ENCODE peak calls at places on chromosomes 6 and 20, in four cellular contexts. One of them, this sample, is unnamed.

GRCh38 chr6:142207265-142207877 is 60.3 kb downstream of the VTA1 start:
- DNase-seq in AG20443: peak; percentile 69
- DNase-seq in kidney tubule cell: peak; percentile 64
- DNase-seq in epithelial cell of esophagus: peak; percentile 68
- DNase-seq in this sample: peak; percentile 33

GRCh38 chr20:33589059-33589458 is 73.1 kb upstream of the C20orf144 start:
- DNase-seq in epithelial cell of esophagus: no peak
- DNase-seq in kidney tubule cell: no peak
- DNase-seq in AG20443: no peak
- DNase-seq in this sample: no peak

GRCh38 chr6:29976588-29977424 is 34.5 kb downstream of the HLA-A start:
- DNase-seq in epithelial cell of esophagus: peak; percentile 72
- DNase-seq in kidney tubule cell: peak; percentile 83
- DNase-seq in AG20443: peak; percentile 87
- DNase-seq in this sample: peak; percentile 68

GRCh38 chr6:26743157-26743821 is 83.7 kb upstream of the ZNF322 start:
- DNase-seq in AG20443: peak; percentile 49
- DNase-seq in kidney tubule cell: peak; percentile 95
- DNase-seq in epithelial cell of esophagus: peak; percentile 69
- DNase-seq in this sample: peak; percentile 73

GRCh38 chr6:73803562-73804221 is 107.7 kb downstream of the CD109 start:
- DNase-seq in AG20443: peak; percentile 67
- DNase-seq in kidney tubule cell: peak; percentile 65
- DNase-seq in epithelial cell of esophagus: peak; percentile 84
- DNase-seq in this sample: peak; percentile 86

GRCh38 chr6:1724616-1725015 is 114.9 kb downstream of the FOXC1 start:
- DNase-seq in epithelial cell of esophagus: peak; percentile 71
- DNase-seq in AG20443: no peak
- DNase-seq in kidney tubule cell: peak; percentile 74
- DNase-seq in this sample: no peak

GRCh38 chr6:1786455-1787108 is 176.9 kb downstream of the FOXC1 start:
- DNase-seq in kidney tubule cell: no peak
- DNase-seq in epithelial cell of esophagus: no peak
- DNase-seq in AG20443: no peak
- DNase-seq in this sample: no peak

GRCh38 chr6:160264213-160264612 is 5.6 kb upstream of the SLC22A2 start:
- DNase-seq in AG20443: no peak
- DNase-seq in kidney tubule cell: no peak
- DNase-seq in epithelial cell of esophagus: no peak
- DNase-seq in this sample: no peak

GRCh38 chr20:49888341-49889244 is 26.7 kb downstream of the SPATA2 start:
- DNase-seq in epithelial cell of esophagus: peak; percentile 52
- DNase-seq in kidney tubule cell: peak; percentile 78
- DNase-seq in AG20443: peak; percentile 81
- DNase-seq in this sample: peak; percentile 54

GRCh38 chr6:150435832-150436231 is 67.0 kb downstream of the IYD start:
- DNase-seq in AG20443: no peak
- DNase-seq in kidney tubule cell: peak; percentile 67
- DNase-seq in epithelial cell of esophagus: no peak
- DNase-seq in this sample: no peak

GRCh38 chr20:25496968-25497401 is 88.3 kb downstream of the NINL start:
- DNase-seq in kidney tubule cell: peak; percentile 87
- DNase-seq in AG20443: no peak
- DNase-seq in epithelial cell of esophagus: peak; percentile 85
- DNase-seq in this sample: no peak

GRCh38 chr6:165453395-165453794 is 144.0 kb upstream of the C6orf118 start:
- DNase-seq in kidney tubule cell: no peak
- DNase-seq in AG20443: no peak
- DNase-seq in epithelial cell of esophagus: no peak
- DNase-seq in this sample: no peak

GRCh38 chr6:31401403-31401802 is 2.0 kb upstream of the MICA start:
- DNase-seq in AG20443: no peak
- DNase-seq in epithelial cell of esophagus: peak; percentile 85
- DNase-seq in kidney tubule cell: peak; percentile 91
- DNase-seq in this sample: peak; percentile 78

GRCh38 chr20:60087563-60088105 is 129.4 kb downstream of the CDH26 start:
- DNase-seq in epithelial cell of esophagus: peak; percentile 8
- DNase-seq in kidney tubule cell: peak; percentile 3
- DNase-seq in AG20443: no peak
- DNase-seq in this sample: no peak

GRCh38 chr20:47785321-47785899 is at the start of gene SULF2:
- DNase-seq in AG20443: peak; percentile 39
- DNase-seq in kidney tubule cell: peak; percentile 25
- DNase-seq in epithelial cell of esophagus: peak; percentile 50
- DNase-seq in this sample: no peak

GRCh38 chr6:127069659-127070279 is 48.7 kb upstream of the RSPO3 start:
- DNase-seq in kidney tubule cell: peak; percentile 55
- DNase-seq in epithelial cell of esophagus: peak; percentile 56
- DNase-seq in AG20443: peak; percentile 22
- DNase-seq in this sample: peak; percentile 17

GRCh38 chr6:106830930-106831329 is 143.6 kb downstream of the CD24 start:
- DNase-seq in AG20443: no peak
- DNase-seq in epithelial cell of esophagus: no peak
- DNase-seq in kidney tubule cell: no peak
- DNase-seq in this sample: no peak

GRCh38 chr20:1130849-1131248 is 12.4 kb downstream of the PSMF1 start:
- DNase-seq in epithelial cell of esophagus: no peak
- DNase-seq in AG20443: no peak
- DNase-seq in kidney tubule cell: no peak
- DNase-seq in this sample: no peak

GRCh38 chr6:39059496-39060310 is 11.1 kb downstream of the GLP1R start:
- DNase-seq in epithelial cell of esophagus: no peak
- DNase-seq in AG20443: no peak
- DNase-seq in kidney tubule cell: peak; percentile 3
- DNase-seq in this sample: no peak

GRCh38 chr6:157675859-157676640 is 147.0 kb upstream of the SNX9 start:
- DNase-seq in epithelial cell of esophagus: no peak
- DNase-seq in AG20443: no peak
- DNase-seq in kidney tubule cell: no peak
- DNase-seq in this sample: no peak

GRCh38 chr20:2799688-2800589 is 488 bp downstream of the CPXM1 start:
- DNase-seq in kidney tubule cell: no peak
- DNase-seq in AG20443: peak; percentile 70
- DNase-seq in epithelial cell of esophagus: no peak
- DNase-seq in this sample: no peak

GRCh38 chr6:44464527-44465310 is 77.2 kb downstream of the CDC5L start:
- DNase-seq in kidney tubule cell: peak; percentile 43
- DNase-seq in epithelial cell of esophagus: no peak
- DNase-seq in AG20443: peak; percentile 75
- DNase-seq in this sample: peak; percentile 55

GRCh38 chr6:170046786-170047626 is 243.9 kb downstream of the DLL1 start:
- DNase-seq in kidney tubule cell: no peak
- DNase-seq in epithelial cell of esophagus: no peak
- DNase-seq in AG20443: no peak
- DNase-seq in this sample: no peak

GRCh38 chr6:119129148-119129967 is 50.9 kb upstream of the FAM184A start:
- DNase-seq in epithelial cell of esophagus: peak; percentile 77
- DNase-seq in AG20443: peak; percentile 63
- DNase-seq in kidney tubule cell: peak; percentile 73
- DNase-seq in this sample: peak; percentile 87

GRCh38 chr20:47544240-47544639 is 42.6 kb downstream of the NCOA3 start:
- DNase-seq in kidney tubule cell: peak; percentile 84
- DNase-seq in AG20443: peak; percentile 30
- DNase-seq in epithelial cell of esophagus: peak; percentile 45
- DNase-seq in this sample: peak; percentile 64

GRCh38 chr6:57021086-57021720 is 25.3 kb upstream of the KIAA1586 start:
- DNase-seq in epithelial cell of esophagus: peak; percentile 65
- DNase-seq in AG20443: peak; percentile 69
- DNase-seq in kidney tubule cell: peak; percentile 58
- DNase-seq in this sample: peak; percentile 62

GRCh38 chr6:16840725-16841124 is 79.5 kb upstream of the ATXN1 start:
- DNase-seq in kidney tubule cell: peak; percentile 7
- DNase-seq in epithelial cell of esophagus: no peak
- DNase-seq in AG20443: no peak
- DNase-seq in this sample: no peak

GRCh38 chr20:1254307-1254706 is 11.8 kb upstream of the SNPH start:
- DNase-seq in epithelial cell of esophagus: no peak
- DNase-seq in AG20443: no peak
- DNase-seq in kidney tubule cell: no peak
- DNase-seq in this sample: no peak

GRCh38 chr20:10710995-10711775 is 37.4 kb upstream of the JAG1 start:
- DNase-seq in epithelial cell of esophagus: no peak
- DNase-seq in AG20443: no peak
- DNase-seq in kidney tubule cell: peak; percentile 85
- DNase-seq in this sample: no peak